ENCODE peak calls at places on chromosome 15, in five cellular contexts. F is HCT116, G is HepG2, P is K562, A is T47D. O is an unnamed sample.

GRCh38 chr15:40443846-40444245 is 3.1 kb downstream of the BAHD1 start:
- DNase-seq in F (no peak), G (no peak), P (no peak), A (no peak), O (no peak)

GRCh38 chr15:57112178-57112577 is 193.7 kb downstream of the TCF12 start:
- DNase-seq in F (no peak), G (no peak), P (no peak), A (no peak), O (no peak)

GRCh38 chr15:25381579-25381978 is 57.2 kb downstream of the UBE3A start:
- DNase-seq in F (no peak), G (no peak), P (no peak), A (no peak), O (no peak)

GRCh38 chr15:90481023-90481422 is 48.7 kb upstream of the CRTC3 start:
- DNase-seq in F (no peak), G (no peak), P (no peak), A (no peak), O (no peak)

GRCh38 chr15:46441294-46442062 is 806.6 kb downstream of the SQOR start:
- DNase-seq in F (no peak), G (no peak), P (no peak), A (no peak), O (no peak)

GRCh38 chr15:40763801-40764765 is at the start of gene GCHFR:
- DNase-seq in F (no peak), G (peak), P (peak), A (peak), O (peak)

GRCh38 chr15:33565099-33565498 is 254.3 kb downstream of the RYR3 start:
- DNase-seq in F (no peak), G (no peak), P (no peak), A (no peak), O (no peak)

GRCh38 chr15:76588811-76589747 is 252.5 kb downstream of the ISL2 start:
- DNase-seq in F (no peak), G (no peak), P (no peak), A (no peak), O (no peak)

GRCh38 chr15:95446854-95447253 is 883.6 kb upstream of the NR2F2 start:
- DNase-seq in F (no peak), G (no peak), P (no peak), A (no peak), O (no peak)

GRCh38 chr15:67024322-67024997 is 40.9 kb upstream of the SMAD3 start:
- DNase-seq in F (peak), G (peak), P (peak), A (peak), O (peak)

GRCh38 chr15:63059573-63060216 is 17.1 kb downstream of the TPM1 start:
- DNase-seq in F (no peak), G (no peak), P (no peak), A (no peak), O (no peak)

GRCh38 chr15:80072285-80072684 is 12.8 kb downstream of the ZFAND6 start:
- DNase-seq in F (peak), G (peak), P (peak), A (peak), O (peak)

GRCh38 chr15:42955518-42955917 is 34.9 kb upstream of the TTBK2 start:
- DNase-seq in F (no peak), G (no peak), P (no peak), A (no peak), O (no peak)

GRCh38 chr15:31554261-31554660 is 227.6 kb downstream of the KLF13 start:
- DNase-seq in F (no peak), G (no peak), P (no peak), A (no peak), O (no peak)

GRCh38 chr15:69415381-69415780 is 1.2 kb downstream of the KIF23 start:
- DNase-seq in F (no peak), G (no peak), P (no peak), A (no peak), O (no peak)

GRCh38 chr15:69412274-69412673 is 1.9 kb upstream of the KIF23 start:
- DNase-seq in F (no peak), G (no peak), P (no peak), A (no peak), O (no peak)

GRCh38 chr15:69412701-69413100 is 1.4 kb upstream of the KIF23 start:
- DNase-seq in F (no peak), G (no peak), P (no peak), A (peak), O (no peak)

GRCh38 chr15:69414702-69415161 is 583 bp downstream of the KIF23 start:
- DNase-seq in F (peak), G (peak), P (peak), A (peak), O (no peak)

GRCh38 chr15:69413822-69414701 is at the start of gene KIF23:
- DNase-seq in F (peak), G (peak), P (peak), A (peak), O (peak)
- TF ChIP-seq JUND in F (no peak), G (no peak), P (peak), A (no peak), O (no peak)

DNA sequence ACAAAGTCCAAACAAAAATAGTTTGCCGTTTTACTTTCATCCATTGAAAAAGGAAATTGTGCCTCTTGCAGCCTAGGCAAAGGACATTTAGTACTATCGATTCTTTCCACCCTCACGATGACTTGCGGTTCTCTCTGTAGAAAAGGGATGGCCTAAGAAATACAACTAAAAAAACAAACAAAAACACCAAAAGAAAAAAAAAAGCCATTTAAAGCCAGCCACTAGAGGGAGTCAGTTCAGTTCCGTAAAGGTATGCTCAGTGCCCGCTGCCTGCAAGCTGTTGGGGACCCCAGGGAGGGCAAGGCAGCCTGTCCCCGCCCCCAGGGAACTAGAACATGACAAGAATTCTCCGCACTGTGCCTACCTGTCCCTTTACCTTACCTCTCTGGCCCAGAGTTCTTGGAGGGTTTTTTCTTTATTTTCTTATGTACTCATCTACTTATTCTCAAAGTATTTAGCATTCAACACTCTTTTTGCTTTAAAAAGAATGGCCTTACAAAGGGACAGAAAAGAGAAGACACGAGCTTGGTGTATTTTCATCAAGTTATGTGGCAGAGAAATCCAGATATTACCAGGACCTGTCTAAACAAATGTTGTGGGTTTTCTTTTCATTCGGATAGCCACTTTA is 29.9 kb upstream of the NR2E3 start:
- DNase-seq in F (no peak), G (peak), P (peak), A (peak), O (peak)
- TF ChIP-seq JUND in F (no peak), G (no peak), P (no peak), A (no peak), O (no peak)

GRCh38 chr15:41941644-41942415 is 30.5 kb downstream of the EHD4 start:
- DNase-seq in F (no peak), G (no peak), P (no peak), A (no peak), O (no peak)
- TF ChIP-seq JUND in F (no peak), G (no peak), P (no peak), A (no peak), O (no peak)

DNA sequence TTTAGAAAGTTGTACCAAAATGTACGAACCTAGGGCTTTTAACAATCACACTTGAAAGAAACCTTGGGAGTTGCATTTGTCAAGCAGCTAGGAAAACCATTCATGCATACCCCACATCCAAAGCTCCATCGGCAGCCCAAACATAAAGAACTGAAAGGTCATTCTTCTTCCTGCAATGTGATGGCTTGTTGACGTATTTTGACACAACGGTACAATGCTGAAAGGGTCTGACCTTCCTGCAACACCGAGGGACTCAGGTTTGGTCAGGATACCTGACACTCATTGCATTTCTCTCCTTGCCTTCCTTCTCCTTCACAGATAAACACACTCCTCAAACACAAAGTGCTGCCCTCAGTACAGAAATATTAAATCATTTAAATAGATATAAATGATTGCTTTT is 145.5 kb downstream of the CDIN1 start:
- DNase-seq in F (no peak), G (no peak), P (no peak), A (no peak), O (no peak)
- TF ChIP-seq JUND in F (no peak), G (no peak), P (no peak), A (no peak), O (no peak)

O was measured in SK-N-SH.